ENCODE peak calls at places on chromosomes 12 and 14, in nine cellular contexts. M, A, K, C, E, T, G, I and N are unnamed samples.

GRCh38 chr12:6272300-6273208 is 37.9 kb upstream of the PLEKHG6 start:
- DNase-seq in M (no peak), A (no peak), K (no peak), C (no peak), E (no peak), T (no peak), G (no peak), I (no peak), N (peak)

GRCh38 chr14:95760596-95760995 is 46.7 kb upstream of the TCL1A start:
- DNase-seq in M (no peak), A (no peak), K (no peak), C (no peak), E (no peak), T (no peak), G (no peak), I (no peak), N (no peak)

GRCh38 chr14:100882026-100882967 is 21.2 kb downstream of the RTL1 start:
- DNase-seq in M (no peak), A (peak), K (no peak), C (no peak), E (no peak), T (no peak), G (no peak), I (no peak), N (no peak)

GRCh38 chr14:73909681-73910080 is 23.0 kb downstream of the ZNF410 start:
- DNase-seq in M (no peak), A (no peak), K (no peak), C (no peak), E (no peak), T (no peak), G (no peak), I (no peak), N (no peak)

GRCh38 chr12:42958271-42958674 is 368.7 kb upstream of the PRICKLE1 start:
- DNase-seq in M (no peak), A (no peak), K (no peak), C (no peak), E (no peak), T (no peak), G (no peak), I (no peak), N (no peak)

GRCh38 chr12:46419675-46420074 is 47.1 kb upstream of the SLC38A2 start:
- DNase-seq in M (no peak), A (no peak), K (no peak), C (no peak), E (no peak), T (no peak), G (no peak), I (no peak), N (no peak)

GRCh38 chr12:62813031-62813829 is 121.7 kb downstream of the PPM1H start:
- DNase-seq in M (peak), A (peak), K (peak), C (peak), E (peak), T (peak), G (peak), I (no peak), N (peak)

GRCh38 chr12:43979450-43979849 is 143.6 kb downstream of the TMEM117 start:
- DNase-seq in M (no peak), A (no peak), K (no peak), C (no peak), E (no peak), T (no peak), G (no peak), I (no peak), N (no peak)

GRCh38 chr12:7259060-7259459 is 44.8 kb upstream of the ACSM4 start:
- DNase-seq in M (no peak), A (no peak), K (no peak), C (no peak), E (no peak), T (no peak), G (no peak), I (no peak), N (no peak)

GRCh38 chr14:100654025-100654813 is 67.0 kb upstream of the BEGAIN start:
- DNase-seq in M (no peak), A (no peak), K (no peak), C (no peak), E (no peak), T (no peak), G (no peak), I (no peak), N (no peak)

GRCh38 chr12:70178038-70178437 is 65.2 kb upstream of the CNOT2 start:
- DNase-seq in M (no peak), A (no peak), K (no peak), C (no peak), E (no peak), T (no peak), G (no peak), I (no peak), N (no peak)

GRCh38 chr12:69047990-69048389 is 115.0 kb upstream of the CPM start:
- DNase-seq in M (no peak), A (no peak), K (no peak), C (no peak), E (no peak), T (no peak), G (no peak), I (no peak), N (no peak)

GRCh38 chr14:99821519-99822165 is 28.4 kb downstream of the EML1 start:
- DNase-seq in M (peak), A (no peak), K (no peak), C (no peak), E (no peak), T (no peak), G (peak), I (no peak), N (no peak)

GRCh38 chr12:95198914-95199313 is 18.4 kb downstream of the FGD6 start:
- DNase-seq in M (no peak), A (no peak), K (no peak), C (no peak), E (no peak), T (no peak), G (no peak), I (no peak), N (no peak)

GRCh38 chr12:30969606-30970395 is 43.3 kb downstream of the TSPAN11 start:
- DNase-seq in M (no peak), A (no peak), K (no peak), C (no peak), E (no peak), T (no peak), G (no peak), I (no peak), N (no peak)

GRCh38 chr12:109952160-109952858 is 43.9 kb downstream of the GIT2 start:
- DNase-seq in M (no peak), A (no peak), K (no peak), C (no peak), E (no peak), T (no peak), G (no peak), I (no peak), N (no peak)

GRCh38 chr12:59100585-59100984 is 180.3 kb upstream of the LRIG3 start:
- DNase-seq in M (no peak), A (no peak), K (no peak), C (no peak), E (no peak), T (no peak), G (no peak), I (no peak), N (no peak)

GRCh38 chr12:39427360-39427808 is 15.5 kb downstream of the KIF21A start:
- DNase-seq in M (no peak), A (no peak), K (no peak), C (no peak), E (no peak), T (no peak), G (no peak), I (no peak), N (no peak)

GRCh38 chr12:46362895-46363581 is 9.5 kb downstream of the SLC38A2 start:
- DNase-seq in M (no peak), A (no peak), K (no peak), C (no peak), E (no peak), T (no peak), G (no peak), I (no peak), N (no peak)

GRCh38 chr12:130933269-130933995 is 20.3 kb upstream of the ADGRD1 start:
- DNase-seq in M (no peak), A (no peak), K (no peak), C (peak), E (peak), T (peak), G (no peak), I (no peak), N (no peak)

GRCh38 chr14:38762436-38762835 is 340.6 kb downstream of the SEC23A start:
- DNase-seq in M (no peak), A (no peak), K (no peak), C (no peak), E (no peak), T (no peak), G (no peak), I (no peak), N (no peak)

GRCh38 chr14:97458302-97459137 is 661.3 kb downstream of the VRK1 start:
- DNase-seq in M (peak), A (no peak), K (peak), C (no peak), E (peak), T (no peak), G (no peak), I (no peak), N (peak)

GRCh38 chr12:62642509-62642908 is 175.9 kb downstream of the MON2 start:
- DNase-seq in M (no peak), A (no peak), K (no peak), C (no peak), E (no peak), T (no peak), G (peak), I (no peak), N (no peak)

GRCh38 chr14:55327179-55327578 is 56.0 kb downstream of the FBXO34 start:
- DNase-seq in M (no peak), A (no peak), K (no peak), C (no peak), E (no peak), T (no peak), G (no peak), I (no peak), N (no peak)

GRCh38 chr12:93784339-93785086 is 107.3 kb downstream of the CRADD start:
- DNase-seq in M (peak), A (no peak), K (no peak), C (peak), E (no peak), T (peak), G (no peak), I (no peak), N (no peak)

GRCh38 chr14:21267431-21267845 is 1.8 kb downstream of the HNRNPC start:
- DNase-seq in M (no peak), A (no peak), K (no peak), C (no peak), E (no peak), T (no peak), G (no peak), I (no peak), N (no peak)

GRCh38 chr14:88234442-88234841 is 88.6 kb downstream of the KCNK10 start:
- DNase-seq in M (no peak), A (no peak), K (no peak), C (no peak), E (no peak), T (no peak), G (no peak), I (no peak), N (no peak)

GRCh38 chr12:32681272-32681671 is 2.2 kb downstream of the DNM1L start:
- DNase-seq in M (no peak), A (no peak), K (no peak), C (no peak), E (no peak), T (no peak), G (no peak), I (no peak), N (no peak)

GRCh38 chr12:13099066-13099909 is 4.2 kb downstream of the GSG1 start:
- DNase-seq in M (no peak), A (no peak), K (no peak), C (no peak), E (no peak), T (no peak), G (peak), I (no peak), N (no peak)
- H3K27ac ChIP-seq in M (no peak), A (peak), K (peak), C (peak), E (peak), T (peak), G (peak), I (peak), N (peak)

GRCh38 chr12:106631797-106632196 is 49.0 kb downstream of the RFX4 start:
- DNase-seq in M (no peak), A (no peak), K (no peak), C (no peak), E (no peak), T (no peak), G (no peak), I (no peak), N (no peak)
- H3K4me3 ChIP-seq in M (no peak), A (no peak), K (no peak), C (no peak), E (no peak), T (no peak), G (no peak), I (no peak), N (no peak)

GRCh38 chr12:65878540-65878939 is 54.3 kb downstream of the HMGA2 start:
- DNase-seq in M (no peak), A (no peak), K (no peak), C (no peak), E (no peak), T (no peak), G (no peak), I (no peak), N (no peak)

GRCh38 chr12:65879878-65880277 is 55.6 kb downstream of the HMGA2 start:
- DNase-seq in M (no peak), A (no peak), K (no peak), C (no peak), E (no peak), T (no peak), G (no peak), I (no peak), N (no peak)

GRCh38 chr12:65876898-65877721 is 52.8 kb downstream of the HMGA2 start:
- DNase-seq in M (peak), A (no peak), K (no peak), C (no peak), E (no peak), T (no peak), G (no peak), I (no peak), N (peak)

GRCh38 chr12:65875635-65876034 is 51.4 kb downstream of the HMGA2 start:
- DNase-seq in M (peak), A (no peak), K (no peak), C (no peak), E (no peak), T (no peak), G (no peak), I (no peak), N (no peak)

DNA sequence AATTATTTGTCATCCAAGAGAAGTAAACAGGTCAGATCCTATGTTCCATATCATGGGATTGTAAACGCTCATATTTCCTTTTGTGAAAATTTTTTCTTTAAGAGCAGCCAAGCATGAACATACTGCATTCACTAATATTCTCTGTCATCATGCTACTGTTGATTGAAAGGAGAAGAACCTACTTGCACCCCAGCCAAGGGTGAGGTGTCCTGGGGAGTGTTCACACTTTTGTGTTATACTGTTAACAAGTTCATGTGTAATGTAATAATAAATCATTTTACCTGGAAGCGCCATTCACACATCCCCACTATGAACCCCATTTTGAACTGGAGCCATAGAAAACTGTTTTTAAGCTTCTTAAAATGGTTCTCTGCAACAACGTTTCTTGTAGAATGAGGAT is 53.6 kb downstream of the HMGA2 start:
- DNase-seq in M (no peak), A (no peak), K (no peak), C (no peak), E (no peak), T (no peak), G (no peak), I (no peak), N (no peak)
- H3K27ac ChIP-seq in M (peak), A (no peak), K (no peak), C (no peak), E (no peak), T (no peak), G (no peak), I (no peak), N (peak)

GRCh38 chr12:53453953-53454640 is 2.2 kb downstream of the PCBP2 start:
- DNase-seq in M (no peak), A (no peak), K (no peak), C (no peak), E (no peak), T (no peak), G (no peak), I (no peak), N (no peak)
- H3K4me3 ChIP-seq in M (peak), A (peak), K (no peak), C (peak), E (peak), T (peak), G (peak), I (peak), N (no peak)

GRCh38 chr14:69693145-69693544 is 73.8 kb upstream of the SRSF5 start:
- DNase-seq in M (no peak), A (no peak), K (no peak), C (no peak), E (peak), T (no peak), G (peak), I (no peak), N (peak)
- H3K27ac ChIP-seq in M (no peak), A (no peak), K (peak), C (peak), E (peak), T (peak), G (no peak), I (no peak), N (peak)

DNA sequence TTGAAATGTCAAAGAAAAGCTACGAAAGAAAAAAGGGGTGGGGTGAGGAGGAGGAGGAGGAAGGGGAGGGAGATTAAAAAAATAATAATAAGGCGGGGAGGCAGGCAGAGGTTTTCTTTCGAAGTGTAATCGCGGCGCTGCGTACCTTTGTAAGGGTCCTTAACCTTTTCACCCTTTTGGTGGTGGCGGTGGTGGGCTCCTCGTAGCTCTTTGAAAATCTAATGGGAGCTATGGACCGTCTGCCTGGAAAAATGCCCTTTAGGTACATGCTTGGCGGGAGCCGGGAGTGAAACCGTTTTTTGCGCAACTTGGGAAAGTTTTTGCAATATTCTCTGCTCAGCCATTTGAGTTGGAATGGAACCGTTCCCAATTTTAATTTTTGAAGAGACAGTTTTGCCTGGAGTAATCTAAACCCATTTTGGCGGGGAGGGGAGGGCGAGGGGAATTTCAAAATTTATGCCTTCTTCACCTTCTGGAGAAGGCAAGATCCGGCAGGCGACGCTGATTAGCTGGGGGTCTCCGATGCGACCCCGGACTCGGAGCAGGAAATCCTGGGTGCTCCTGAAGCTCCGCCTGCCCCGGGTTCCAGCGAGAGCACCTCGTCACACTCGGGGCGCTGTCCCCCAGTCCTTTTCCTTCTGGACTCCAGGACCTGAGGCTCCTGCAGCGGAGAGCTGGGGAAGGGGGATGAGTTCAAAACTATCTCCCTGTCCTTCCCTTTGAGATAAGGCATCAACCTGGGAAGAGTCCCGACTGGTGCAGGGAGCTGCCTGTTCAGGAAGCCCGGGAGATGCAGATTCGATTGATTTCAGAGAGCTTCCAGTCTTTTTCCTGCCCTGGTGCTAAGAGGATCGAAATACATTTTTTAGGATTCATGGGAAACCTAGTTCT is 74.6 kb upstream of the TBX5 start:
- DNase-seq in M (no peak), A (no peak), K (no peak), C (no peak), E (no peak), T (no peak), G (no peak), I (no peak), N (no peak)
- H3K4me3 ChIP-seq in M (peak), A (no peak), K (no peak), C (peak), E (peak), T (peak), G (no peak), I (peak), N (peak)